ENCODE peak calls at places on chromosomes 11 and 22, in six cellular contexts. E is neural progenitor cell; W is Caco-2; U is prostate gland; Q is psoas muscle; G is CD4-positive, alpha-beta T cell. T is an unnamed sample.
A peak's percentile ranks its signal among the peaks of the same experiment; 100 is the strongest.

GRCh38 chr11:86484164-86484794 is 109.6 kb downstream of the CCDC81 start:
- DNase-seq in E (no peak), W (peak; percentile 93), U (no peak), Q (peak; percentile 75), G (no peak), T (no peak)

GRCh38 chr11:91778758-91779157 is 445.9 kb upstream of the FAT3 start:
- DNase-seq in E (no peak), W (no peak), U (no peak), Q (no peak), G (no peak), T (no peak)

GRCh38 chr11:88169481-88169880 is 5.8 kb downstream of the RAB38 start:
- DNase-seq in E (no peak), W (no peak), U (no peak), Q (no peak), G (no peak), T (no peak)

GRCh38 chr22:39205344-39206021 is 39.3 kb downstream of the PDGFB start:
- DNase-seq in E (no peak), W (peak; percentile 43), U (no peak), Q (no peak), G (no peak), T (no peak)

GRCh38 chr11:12182650-12183511 is 72.5 kb downstream of the MICAL2 start:
- DNase-seq in E (no peak), W (peak; percentile 91), U (no peak), Q (peak; percentile 40), G (no peak), T (no peak)

GRCh38 chr11:64568041-64568571 is 22.9 kb upstream of the SLC22A12 start:
- DNase-seq in E (no peak), W (peak; percentile 35), U (no peak), Q (no peak), G (no peak), T (no peak)

GRCh38 chr11:132941024-132941646 is 591.2 kb downstream of the OPCML start:
- DNase-seq in E (peak; percentile 45), W (no peak), U (no peak), Q (no peak), G (no peak), T (peak; percentile 37)

GRCh38 chr11:16896716-16897115 is 117.5 kb downstream of the PLEKHA7 start:
- DNase-seq in E (no peak), W (no peak), U (no peak), Q (no peak), G (no peak), T (no peak)

GRCh38 chr22:42895087-42895486 is 38.0 kb upstream of the ARFGAP3 start:
- DNase-seq in E (no peak), W (no peak), U (no peak), Q (no peak), G (no peak), T (no peak)

GRCh38 chr11:2390871-2391662 is 9.5 kb upstream of the TSSC4 start:
- DNase-seq in E (peak; percentile 41), W (no peak), U (no peak), Q (no peak), G (no peak), T (no peak)

GRCh38 chr11:74057251-74058151 is 48.6 kb upstream of the UCP3 start:
- DNase-seq in E (no peak), W (no peak), U (no peak), Q (no peak), G (no peak), T (no peak)

GRCh38 chr11:128351168-128351567 is 236.2 kb downstream of the ETS1 start:
- DNase-seq in E (no peak), W (no peak), U (no peak), Q (no peak), G (no peak), T (no peak)

GRCh38 chr11:115527534-115528125 is 23.4 kb upstream of the CADM1 start:
- DNase-seq in E (peak; percentile 72), W (peak; percentile 67), U (peak; percentile 36), Q (no peak), G (no peak), T (no peak)

GRCh38 chr11:120715239-120715638 is 203.7 kb downstream of the GRIK4 start:
- DNase-seq in E (peak; percentile 37), W (no peak), U (no peak), Q (no peak), G (no peak), T (no peak)

GRCh38 chr11:15106201-15106965 is 8.3 kb upstream of the INSC start:
- DNase-seq in E (peak; percentile 42), W (no peak), U (no peak), Q (no peak), G (no peak), T (no peak)

GRCh38 chr11:11397043-11397415 is 44.0 kb upstream of the CSNK2A3 start:
- DNase-seq in E (peak; percentile 37), W (no peak), U (no peak), Q (no peak), G (no peak), T (no peak)

GRCh38 chr11:61007383-61007970 is 36.0 kb downstream of the CD6 start:
- DNase-seq in E (peak; percentile 61), W (no peak), U (no peak), Q (no peak), G (no peak), T (no peak)

GRCh38 chr11:125239585-125240331 is 75.2 kb downstream of the PKNOX2 start:
- DNase-seq in E (peak; percentile 42), W (no peak), U (no peak), Q (no peak), G (no peak), T (no peak)

GRCh38 chr11:58524232-58525036 is 16.5 kb upstream of the OR5B21 start:
- DNase-seq in E (peak; percentile 85), W (peak; percentile 60), U (peak; percentile 49), Q (peak; percentile 39), G (peak; percentile 26), T (peak; percentile 66)

GRCh38 chr11:116697639-116698038 is 75.1 kb downstream of the BUD13 start:
- DNase-seq in E (no peak), W (peak; percentile 19), U (no peak), Q (no peak), G (no peak), T (peak; percentile 0)

GRCh38 chr11:102047305-102047924 is at the start of gene CFAP300:
- DNase-seq in E (peak; percentile 82), W (peak; percentile 92), U (peak; percentile 77), Q (peak; percentile 91), G (peak; percentile 14), T (peak; percentile 68)

GRCh38 chr11:130449996-130450419 is 1.6 kb downstream of the ADAMTS15 start:
- DNase-seq in E (peak; percentile 90), W (no peak), U (no peak), Q (peak; percentile 82), G (no peak), T (peak; percentile 68)

GRCh38 chr11:16352707-16353106 is 3.6 kb downstream of the SOX6 start:
- DNase-seq in E (no peak), W (no peak), U (no peak), Q (no peak), G (no peak), T (no peak)

GRCh38 chr11:12893787-12894672 is 115.1 kb upstream of the RASSF10 start:
- DNase-seq in E (peak; percentile 73), W (peak; percentile 61), U (peak; percentile 44), Q (peak; percentile 49), G (peak; percentile 31), T (peak; percentile 72)

GRCh38 chr11:2807276-2807681 is 78.3 kb downstream of the CDKN1C start:
- DNase-seq in E (no peak), W (peak; percentile 31), U (peak; percentile 84), Q (peak; percentile 80), G (no peak), T (no peak)

GRCh38 chr22:18077087-18077638 is 627 bp upstream of the PEX26 start:
- DNase-seq in E (no peak), W (no peak), U (no peak), Q (no peak), G (no peak), T (no peak)

GRCh38 chr22:38981659-38982007 is 514 bp upstream of the APOBEC3B start:
- DNase-seq in E (no peak), W (no peak), U (no peak), Q (no peak), G (no peak), T (no peak)

GRCh38 chr22:46584081-46584903 is 35.9 kb upstream of the GRAMD4 start:
- DNase-seq in E (peak; percentile 59), W (no peak), U (no peak), Q (no peak), G (no peak), T (no peak)

GRCh38 chr22:37905534-37906363 is at the start of gene MICALL1:
- DNase-seq in E (peak; percentile 93), W (peak; percentile 68), U (peak; percentile 75), Q (peak; percentile 78), G (peak; percentile 38), T (peak; percentile 76)
- TF ChIP-seq CTCF in E (peak; percentile 23), W (no peak), U (no peak), Q (peak; percentile 35), G (no peak), T (no peak)

DNA sequence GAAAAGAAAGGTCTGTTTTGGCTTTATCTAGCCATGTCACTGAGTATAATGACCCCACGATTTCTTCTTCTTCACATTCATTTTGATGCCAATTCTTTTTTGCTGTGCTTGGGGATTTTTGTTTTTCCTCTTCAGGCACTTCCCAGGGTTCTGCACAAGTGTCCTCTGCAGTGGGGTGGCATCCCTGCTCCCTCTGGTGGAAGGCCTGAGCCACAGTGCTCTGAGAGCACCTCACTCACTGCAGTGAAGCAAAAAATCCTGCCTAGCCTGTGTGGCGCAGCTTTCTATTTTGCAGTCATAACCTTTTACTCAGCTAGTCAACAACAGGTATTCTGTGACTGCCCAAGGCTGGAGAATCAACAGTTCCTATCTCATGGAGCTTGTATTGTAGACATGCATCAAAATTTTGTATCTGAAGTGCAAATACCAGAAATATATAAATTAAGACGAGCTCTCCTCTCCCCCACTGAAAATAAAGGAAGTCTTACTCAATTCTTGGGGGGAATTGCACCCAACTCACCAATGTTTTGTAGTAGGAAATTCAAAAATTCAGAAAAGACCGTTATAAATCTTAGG is 153.3 kb downstream of the NCAM1 start:
- DNase-seq in E (peak; percentile 73), W (peak; percentile 71), U (peak; percentile 27), Q (peak; percentile 59), G (no peak), T (peak; percentile 61)
- TF ChIP-seq CTCF in E (peak; percentile 76), W (peak; percentile 86), U (peak; percentile 29), Q (peak; percentile 77), G (no peak), T (peak; percentile 41)

DNA sequence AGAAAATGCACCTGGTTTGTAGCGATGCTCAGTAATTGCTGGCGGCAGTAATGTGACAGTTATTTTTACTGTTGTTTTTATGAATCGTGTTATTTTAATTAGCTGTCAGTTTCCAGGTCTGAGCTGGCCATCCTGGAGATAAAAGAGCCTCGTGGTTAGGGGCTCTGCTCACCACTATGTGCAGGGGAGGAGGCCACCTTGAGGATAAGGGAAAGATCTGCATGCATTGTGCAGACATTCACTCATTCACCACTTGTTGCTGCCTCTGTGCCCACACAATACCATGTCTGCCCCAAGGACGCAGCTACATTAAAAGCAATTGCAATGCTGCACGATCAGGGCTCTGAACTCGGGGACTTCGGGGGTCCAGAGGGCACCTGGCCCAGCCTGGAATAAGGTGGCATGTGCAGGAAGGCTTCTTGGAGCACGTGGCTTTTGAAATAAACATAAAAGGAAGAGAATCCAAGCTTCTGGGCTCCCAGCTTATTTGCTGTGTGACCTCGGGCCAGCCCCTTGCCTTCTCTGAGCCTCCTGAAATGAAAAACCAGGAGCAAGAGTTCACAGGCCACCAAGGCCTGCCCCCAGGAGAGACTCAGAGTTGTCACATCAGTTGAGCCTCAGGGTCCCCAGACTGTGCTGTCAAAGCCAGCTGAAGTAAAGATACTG is 44.7 kb upstream of the SHISAL1 start:
- DNase-seq in E (peak; percentile 56), W (no peak), U (no peak), Q (no peak), G (no peak), T (no peak)
- TF ChIP-seq CTCF in E (peak; percentile 44), W (no peak), U (no peak), Q (no peak), G (no peak), T (no peak)

GRCh38 chr11:65895482-65895981 is 4.7 kb downstream of the FOSL1 start:
- DNase-seq in E (no peak), W (no peak), U (no peak), Q (no peak), G (no peak), T (no peak)
- TF ChIP-seq CTCF in E (no peak), W (no peak), U (no peak), Q (no peak), G (no peak), T (no peak)

T was measured in endothelial cell.